ENCODE peak calls at places on chromosomes 5 and 9, in eight cellular contexts. U, M, K, E, X, J, Y and T are unnamed samples.

GRCh38 chr5:150488519-150489357 is 19.2 kb upstream of the NDST1 start:
- DNase-seq in U (no peak), M (no peak), K (peak), E (peak), X (peak), J (no peak), Y (peak), T (no peak)

GRCh38 chr9:126291925-126292324 is 34.7 kb upstream of the MVB12B start:
- DNase-seq in U (peak), M (no peak), K (no peak), E (no peak), X (no peak), J (no peak), Y (no peak), T (no peak)

GRCh38 chr5:61768692-61769281 is 436.7 kb downstream of the ZSWIM6 start:
- DNase-seq in U (no peak), M (no peak), K (no peak), E (peak), X (no peak), J (no peak), Y (no peak), T (peak)

GRCh38 chr5:81302596-81302995 is 1.2 kb downstream of the ZCCHC9 start:
- DNase-seq in U (no peak), M (no peak), K (no peak), E (no peak), X (no peak), J (no peak), Y (no peak), T (no peak)

GRCh38 chr9:117777823-117778222 is 73.6 kb downstream of the TLR4 start:
- DNase-seq in U (no peak), M (no peak), K (no peak), E (no peak), X (no peak), J (no peak), Y (no peak), T (no peak)

GRCh38 chr5:89147026-89147425 is 264.0 kb upstream of the MEF2C start:
- DNase-seq in U (no peak), M (no peak), K (no peak), E (no peak), X (no peak), J (no peak), Y (no peak), T (no peak)

GRCh38 chr5:133460172-133460758 is 152.1 kb downstream of the FSTL4 start:
- DNase-seq in U (no peak), M (no peak), K (no peak), E (no peak), X (no peak), J (no peak), Y (no peak), T (peak)

GRCh38 chr5:68519135-68519534 is 303.6 kb downstream of the PIK3R1 start:
- DNase-seq in U (no peak), M (no peak), K (no peak), E (no peak), X (no peak), J (no peak), Y (no peak), T (no peak)

GRCh38 chr5:40675396-40676133 is 4.2 kb upstream of the PTGER4 start:
- DNase-seq in U (no peak), M (no peak), K (no peak), E (no peak), X (no peak), J (no peak), Y (no peak), T (no peak)

GRCh38 chr9:109914280-109915027 is 134.5 kb downstream of the PALM2AKAP2 start:
- DNase-seq in U (no peak), M (no peak), K (no peak), E (no peak), X (no peak), J (no peak), Y (no peak), T (no peak)

GRCh38 chr5:52863715-52864114 is 76.0 kb downstream of the ITGA1 start:
- DNase-seq in U (no peak), M (no peak), K (no peak), E (no peak), X (no peak), J (no peak), Y (no peak), T (no peak)

GRCh38 chr9:76803083-76803482 is 38.8 kb downstream of the PCA3 start:
- DNase-seq in U (no peak), M (no peak), K (no peak), E (no peak), X (no peak), J (no peak), Y (no peak), T (no peak)

GRCh38 chr5:79787448-79787847 is 97.8 kb downstream of the CMYA5 start:
- DNase-seq in U (no peak), M (no peak), K (no peak), E (no peak), X (no peak), J (no peak), Y (peak), T (no peak)

GRCh38 chr5:71830626-71831539 is 111.8 kb downstream of the CARTPT start:
- DNase-seq in U (peak), M (no peak), K (peak), E (peak), X (peak), J (no peak), Y (peak), T (peak)

GRCh38 chr9:8224381-8224791 is 424.8 kb upstream of the DMAC1 start:
- DNase-seq in U (no peak), M (no peak), K (no peak), E (no peak), X (no peak), J (no peak), Y (no peak), T (peak)

GRCh38 chr5:30850871-30851270 is 342.6 kb upstream of the CDH6 start:
- DNase-seq in U (no peak), M (no peak), K (no peak), E (no peak), X (no peak), J (no peak), Y (no peak), T (no peak)

GRCh38 chr9:134853893-134854292 is 26.7 kb upstream of the FCN2 start:
- DNase-seq in U (no peak), M (no peak), K (no peak), E (peak), X (peak), J (no peak), Y (no peak), T (no peak)

GRCh38 chr5:132059043-132059695 is 1.3 kb upstream of the IL3 start:
- DNase-seq in U (peak), M (peak), K (peak), E (peak), X (no peak), J (no peak), Y (peak), T (no peak)

GRCh38 chr5:171422902-171423663 is 3.6 kb downstream of the FGF18 start:
- DNase-seq in U (peak), M (peak), K (no peak), E (no peak), X (no peak), J (no peak), Y (peak), T (no peak)

GRCh38 chr5:158658439-158659230 is 441.1 kb downstream of the EBF1 start:
- DNase-seq in U (no peak), M (no peak), K (no peak), E (no peak), X (no peak), J (no peak), Y (no peak), T (no peak)

GRCh38 chr9:114396558-114397218 is 8.9 kb upstream of the AKNA start:
- DNase-seq in U (no peak), M (no peak), K (peak), E (no peak), X (peak), J (no peak), Y (no peak), T (no peak)

GRCh38 chr9:137129456-137130175 is 9.3 kb upstream of the GRIN1 start:
- DNase-seq in U (peak), M (peak), K (peak), E (peak), X (peak), J (peak), Y (peak), T (peak)
- TF ChIP-seq POLR2A in U (no peak), M (no peak), K (no peak), E (peak), X (no peak), J (no peak), Y (peak), T (peak)

GRCh38 chr9:99253772-99254431 is 31.8 kb downstream of the SEC61B start:
- DNase-seq in U (no peak), M (peak), K (no peak), E (no peak), X (no peak), J (no peak), Y (no peak), T (no peak)
- TF ChIP-seq POLR2A in U (no peak), M (no peak), K (no peak), E (no peak), X (no peak), J (no peak), Y (no peak), T (no peak)

GRCh38 chr9:120358877-120359276 is 221.1 kb downstream of the CDK5RAP2 start:
- DNase-seq in U (no peak), M (no peak), K (no peak), E (no peak), X (peak), J (no peak), Y (no peak), T (no peak)
- TF ChIP-seq POLR2A in U (no peak), M (no peak), K (no peak), E (no peak), X (no peak), J (no peak), Y (no peak), T (no peak)

GRCh38 chr9:131275332-131276106 is 791 bp downstream of the FAM78A start:
- DNase-seq in U (no peak), M (peak), K (no peak), E (no peak), X (peak), J (no peak), Y (peak), T (no peak)
- TF ChIP-seq POLR2A in U (no peak), M (no peak), K (no peak), E (no peak), X (no peak), J (no peak), Y (no peak), T (no peak)

GRCh38 chr9:94788706-94789105 is 62.2 kb downstream of the AOPEP start:
- DNase-seq in U (no peak), M (no peak), K (no peak), E (no peak), X (no peak), J (no peak), Y (no peak), T (no peak)
- TF ChIP-seq POLR2A in U (no peak), M (no peak), K (no peak), E (no peak), X (no peak), J (no peak), Y (no peak), T (no peak)

GRCh38 chr5:50667653-50668403 is 1.4 kb downstream of the PARP8 start:
- DNase-seq in U (peak), M (peak), K (peak), E (peak), X (peak), J (no peak), Y (peak), T (peak)
- TF ChIP-seq POLR2A in U (no peak), M (no peak), K (no peak), E (peak), X (no peak), J (no peak), Y (no peak), T (no peak)